ENCODE peak calls at places on chromosomes 13 and 19, in nine cellular contexts. S is BJ; N is DMS79; V is cardiac fibroblast; W is T1000; M is erythroblast; L is ACHN; I is uterus; F is activated CD4-positive, alpha-beta T cell treated with anti-CD3 and anti-CD28 coated beads, Interleukin-2, amount 10 ng/mL, durations not matched to agents 7 days and 5 days. Y is an unnamed sample.

GRCh38 chr13:33230178-33230881 is 55.2 kb downstream of the STARD13 start:
- DNase-seq in S (no peak), N (no peak), V (peak; percentile 87), W (no peak), M (no peak), L (no peak), I (no peak), F (no peak), Y (no peak)

GRCh38 chr19:17765069-17765618 is 13.9 kb downstream of the FCHO1 start:
- DNase-seq in S (no peak), N (no peak), V (no peak), W (no peak), M (no peak), L (no peak), I (no peak), F (no peak), Y (peak; percentile 91)

GRCh38 chr19:11554160-11554559 is 4.9 kb downstream of the ELOF1 start:
- DNase-seq in S (no peak), N (no peak), V (no peak), W (no peak), M (no peak), L (no peak), I (no peak), F (peak; percentile 31), Y (no peak)

GRCh38 chr13:110250258-110250891 is 56.6 kb downstream of the COL4A1 start:
- DNase-seq in S (peak; percentile 74), N (no peak), V (peak; percentile 94), W (no peak), M (no peak), L (no peak), I (peak; percentile 71), F (no peak), Y (peak; percentile 92)

GRCh38 chr13:110308377-110309158 is 1.5 kb downstream of the COL4A2 start:
- DNase-seq in S (no peak), N (peak; percentile 66), V (peak; percentile 80), W (no peak), M (no peak), L (peak; percentile 41), I (peak; percentile 73), F (no peak), Y (no peak)

GRCh38 chr19:35812220-35813042 is at the start of gene PRODH2:
- DNase-seq in S (no peak), N (no peak), V (no peak), W (no peak), M (no peak), L (peak; percentile 8), I (no peak), F (no peak), Y (no peak)

GRCh38 chr13:95641961-95642621 is 2.4 kb downstream of the DZIP1 start:
- DNase-seq in S (no peak), N (peak; percentile 33), V (peak; percentile 62), W (no peak), M (peak; percentile 12), L (no peak), I (peak; percentile 30), F (no peak), Y (peak; percentile 82)

GRCh38 chr19:3868770-3869456 is at the start of gene ZFR2:
- DNase-seq in S (no peak), N (peak; percentile 49), V (no peak), W (no peak), M (no peak), L (no peak), I (no peak), F (peak; percentile 14), Y (no peak)

GRCh38 chr13:44506719-44507118 is 69.4 kb downstream of the TSC22D1 start:
- DNase-seq in S (no peak), N (no peak), V (no peak), W (no peak), M (no peak), L (no peak), I (no peak), F (no peak), Y (no peak)

GRCh38 chr13:20702530-20702929 is 969 bp upstream of the IL17D start:
- DNase-seq in S (no peak), N (no peak), V (no peak), W (no peak), M (peak; percentile 17), L (no peak), I (no peak), F (no peak), Y (no peak)

GRCh38 chr13:60671386-60671785 is 274.4 kb downstream of the TDRD3 start:
- DNase-seq in S (no peak), N (no peak), V (no peak), W (no peak), M (no peak), L (no peak), I (no peak), F (no peak), Y (no peak)

GRCh38 chr19:39156230-39156890 is 30.8 kb downstream of the PAK4 start:
- DNase-seq in S (no peak), N (no peak), V (no peak), W (no peak), M (peak; percentile 37), L (no peak), I (no peak), F (no peak), Y (no peak)

GRCh38 chr13:52652170-52652979 is at the start of gene SUGT1:
- DNase-seq in S (peak; percentile 88), N (peak; percentile 93), V (peak; percentile 97), W (peak; percentile 72), M (peak; percentile 97), L (peak; percentile 94), I (peak; percentile 96), F (peak; percentile 96), Y (peak; percentile 99)

GRCh38 chr19:16143399-16144215 is at the start of gene HSH2D:
- DNase-seq in S (no peak), N (peak; percentile 81), V (no peak), W (no peak), M (no peak), L (no peak), I (no peak), F (peak; percentile 93), Y (peak; percentile 86)

GRCh38 chr13:88857256-88857655 is 1186.1 kb downstream of the SLITRK5 start:
- DNase-seq in S (no peak), N (no peak), V (no peak), W (no peak), M (no peak), L (no peak), I (no peak), F (no peak), Y (no peak)

Y was measured in posterior vena cava.